ENCODE peak calls at places on chromosome 7, in five cellular contexts. N, D, W, T and X are unnamed samples.

GRCh38 chr7:135271255-135271615 is 37.6 kb downstream of the STRA8 start:
- DNase-seq in W (no peak), N (no peak), D (no peak), T (no peak), X (no peak)

GRCh38 chr7:127532736-127533135 is 52.7 kb downstream of the GCC1 start:
- DNase-seq in W (no peak), T (no peak), N (no peak), D (no peak), X (no peak)

GRCh38 chr7:77745746-77746145 is 49.5 kb downstream of the RSBN1L start:
- DNase-seq in D (no peak), N (no peak), W (no peak), T (no peak), X (no peak)

GRCh38 chr7:1567082-1567771 is 2.6 kb downstream of the PSMG3 start:
- DNase-seq in T (no peak), N (no peak), W (no peak), D (peak; percentile 90), X (no peak)

GRCh38 chr7:157550300-157551275 is 213.8 kb downstream of the DNAJB6 start:
- DNase-seq in T (no peak), N (peak; percentile 44), W (no peak), D (no peak), X (no peak)

GRCh38 chr7:88306590-88307048 is at the start of gene STEAP4:
- DNase-seq in T (no peak), W (no peak), D (peak; percentile 87), N (no peak), X (peak; percentile 96)

GRCh38 chr7:65444211-65444842 is 70.7 kb downstream of the ZNF92 start:
- DNase-seq in W (no peak), T (no peak), D (no peak), N (no peak), X (no peak)

GRCh38 chr7:66380285-66380888 is 175.3 kb downstream of the TPST1 start:
- DNase-seq in T (no peak), D (peak; percentile 3), N (no peak), W (no peak), X (no peak)

GRCh38 chr7:31160956-31161355 is 108.8 kb downstream of the ADCYAP1R1 start:
- DNase-seq in D (peak; percentile 2), W (no peak), T (no peak), N (no peak), X (no peak)

GRCh38 chr7:897771-898376 is 21.5 kb downstream of the GET4 start:
- DNase-seq in N (no peak), W (no peak), T (no peak), D (no peak), X (no peak)

GRCh38 chr7:42886129-42886528 is 25.7 kb downstream of the C7orf25 start:
- DNase-seq in W (no peak), D (peak; percentile 41), N (no peak), T (no peak), X (no peak)

GRCh38 chr7:41696323-41696916 is 6.5 kb downstream of the INHBA start:
- DNase-seq in N (peak; percentile 61), T (no peak), W (no peak), D (peak; percentile 88), X (peak; percentile 64)

GRCh38 chr7:29977926-29978652 is 11.5 kb downstream of the SCRN1 start:
- DNase-seq in T (no peak), D (peak; percentile 13), N (no peak), W (no peak), X (no peak)

GRCh38 chr7:32952876-32953275 is 4.4 kb upstream of the FKBP9 start:
- DNase-seq in N (no peak), D (no peak), W (no peak), T (no peak), X (no peak)

GRCh38 chr7:29866490-29866930 is 60.2 kb downstream of the WIPF3 start:
- DNase-seq in T (peak; percentile 87), D (no peak), W (no peak), N (peak; percentile 30), X (no peak)

GRCh38 chr7:13651167-13651566 is 338.3 kb downstream of the ETV1 start:
- DNase-seq in N (no peak), T (no peak), W (no peak), D (no peak), X (no peak)

GRCh38 chr7:73717025-73717807 is 2.3 kb downstream of the STX1A start:
- DNase-seq in D (no peak), W (no peak), T (no peak), N (no peak), X (no peak)

GRCh38 chr7:7103343-7104313 is 78.7 kb upstream of the C1GALT1 start:
- DNase-seq in N (peak; percentile 66), W (no peak), T (peak; percentile 75), D (peak; percentile 81), X (no peak)

GRCh38 chr7:33757050-33757449 is 148.3 kb upstream of the BMPER start:
- DNase-seq in T (no peak), W (no peak), D (no peak), N (no peak), X (no peak)

GRCh38 chr7:90817846-90818245 is 221.7 kb downstream of the CDK14 start:
- DNase-seq in T (no peak), N (no peak), D (no peak), W (no peak), X (no peak)

GRCh38 chr7:70676243-70676642 is 455.7 kb upstream of the GALNT17 start:
- DNase-seq in D (no peak), N (no peak), T (no peak), W (no peak), X (no peak)

GRCh38 chr7:130071701-130072622 is 1.6 kb downstream of the KLHDC10 start:
- DNase-seq in N (peak; percentile 85), T (peak; percentile 82), D (peak; percentile 88), W (no peak), X (no peak)

GRCh38 chr7:1117321-1117928 is 29.5 kb downstream of the GPER1 start:
- DNase-seq in N (no peak), D (no peak), W (no peak), T (no peak), X (no peak)

GRCh38 chr7:130324270-130324669 is 20.3 kb upstream of the CPA5 start:
- DNase-seq in T (no peak), N (no peak), D (no peak), W (no peak), X (no peak)

GRCh38 chr7:45087301-45088145 is 1.2 kb downstream of the NACAD start:
- DNase-seq in W (no peak), N (no peak), D (no peak), T (no peak), X (no peak)